ENCODE peak calls at places on chromosomes 4 and X, in eight cellular contexts. One of them, this sample, is unnamed.

GRCh38 chr4:95506264-95506663 is 42.5 kb downstream of the UNC5C start:
- DNase-seq in IMR-90: peak
- DNase-seq in left ventricle myocardium inferior: no peak
- DNase-seq in OCI-LY7: no peak
- DNase-seq in uterus: no peak
- DNase-seq in kidney: no peak
- DNase-seq in mesothelial cell of epicardium: no peak
- DNase-seq in fibroblast of mammary gland: peak
- DNase-seq in this sample: no peak

GRCh38 chrX:136523770-136524169 is 8.2 kb upstream of the VGLL1 start:
- DNase-seq in IMR-90: no peak
- DNase-seq in mesothelial cell of epicardium: no peak
- DNase-seq in OCI-LY7: no peak
- DNase-seq in kidney: no peak
- DNase-seq in uterus: no peak
- DNase-seq in fibroblast of mammary gland: no peak
- DNase-seq in left ventricle myocardium inferior: no peak
- DNase-seq in this sample: no peak

GRCh38 chr4:114384629-114385028 is 214.0 kb upstream of the UGT8 start:
- DNase-seq in left ventricle myocardium inferior: no peak
- DNase-seq in fibroblast of mammary gland: peak
- DNase-seq in OCI-LY7: peak
- DNase-seq in kidney: no peak
- DNase-seq in uterus: no peak
- DNase-seq in mesothelial cell of epicardium: no peak
- DNase-seq in IMR-90: peak
- DNase-seq in this sample: no peak

GRCh38 chr4:173461170-173461569 is 62.3 kb upstream of the SCRG1 start:
- DNase-seq in kidney: no peak
- DNase-seq in fibroblast of mammary gland: peak
- DNase-seq in left ventricle myocardium inferior: no peak
- DNase-seq in IMR-90: peak
- DNase-seq in mesothelial cell of epicardium: no peak
- DNase-seq in uterus: no peak
- DNase-seq in OCI-LY7: no peak
- DNase-seq in this sample: no peak

GRCh38 chr4:111945014-111945413 is 200.2 kb upstream of the FAM241A start:
- DNase-seq in IMR-90: no peak
- DNase-seq in kidney: no peak
- DNase-seq in mesothelial cell of epicardium: no peak
- DNase-seq in uterus: no peak
- DNase-seq in left ventricle myocardium inferior: no peak
- DNase-seq in fibroblast of mammary gland: no peak
- DNase-seq in OCI-LY7: no peak
- DNase-seq in this sample: no peak

GRCh38 chrX:39633293-39633692 is 464.5 kb downstream of the BCOR start:
- DNase-seq in uterus: no peak
- DNase-seq in IMR-90: no peak
- DNase-seq in mesothelial cell of epicardium: no peak
- DNase-seq in fibroblast of mammary gland: peak
- DNase-seq in left ventricle myocardium inferior: no peak
- DNase-seq in OCI-LY7: no peak
- DNase-seq in kidney: no peak
- DNase-seq in this sample: no peak

GRCh38 chrX:94743478-94743877 is 1069.5 kb downstream of the FAM133A start:
- DNase-seq in fibroblast of mammary gland: no peak
- DNase-seq in IMR-90: no peak
- DNase-seq in left ventricle myocardium inferior: no peak
- DNase-seq in kidney: no peak
- DNase-seq in OCI-LY7: no peak
- DNase-seq in mesothelial cell of epicardium: no peak
- DNase-seq in uterus: no peak
- DNase-seq in this sample: no peak

GRCh38 chr4:142416121-142416520 is 430.0 kb downstream of the INPP4B start:
- DNase-seq in IMR-90: peak
- DNase-seq in left ventricle myocardium inferior: no peak
- DNase-seq in kidney: no peak
- DNase-seq in OCI-LY7: no peak
- DNase-seq in uterus: no peak
- DNase-seq in mesothelial cell of epicardium: no peak
- DNase-seq in fibroblast of mammary gland: peak
- DNase-seq in this sample: no peak

GRCh38 chrX:32524385-32524784 is 687.0 kb downstream of the DMD start:
- DNase-seq in OCI-LY7: no peak
- DNase-seq in left ventricle myocardium inferior: no peak
- DNase-seq in mesothelial cell of epicardium: no peak
- DNase-seq in kidney: no peak
- DNase-seq in IMR-90: no peak
- DNase-seq in fibroblast of mammary gland: no peak
- DNase-seq in uterus: no peak
- DNase-seq in this sample: no peak

GRCh38 chr4:152709675-152710438 is 30.1 kb upstream of the TMEM154 start:
- DNase-seq in IMR-90: no peak
- DNase-seq in fibroblast of mammary gland: no peak
- DNase-seq in left ventricle myocardium inferior: no peak
- DNase-seq in kidney: no peak
- DNase-seq in OCI-LY7: no peak
- DNase-seq in mesothelial cell of epicardium: no peak
- DNase-seq in uterus: no peak
- DNase-seq in this sample: no peak

GRCh38 chr4:147571021-147571770 is 46.0 kb upstream of the TMEM184C start:
- DNase-seq in mesothelial cell of epicardium: no peak
- DNase-seq in left ventricle myocardium inferior: no peak
- DNase-seq in fibroblast of mammary gland: peak
- DNase-seq in IMR-90: peak
- DNase-seq in OCI-LY7: no peak
- DNase-seq in uterus: no peak
- DNase-seq in kidney: no peak
- DNase-seq in this sample: no peak

GRCh38 chrX:41526925-41527324 is 79.8 kb downstream of the NYX start:
- DNase-seq in mesothelial cell of epicardium: no peak
- DNase-seq in left ventricle myocardium inferior: no peak
- DNase-seq in uterus: no peak
- DNase-seq in IMR-90: peak
- DNase-seq in kidney: no peak
- DNase-seq in fibroblast of mammary gland: peak
- DNase-seq in OCI-LY7: no peak
- DNase-seq in this sample: no peak

GRCh38 chr4:8391972-8392371 is 48.6 kb downstream of the ACOX3 start:
- DNase-seq in kidney: no peak
- DNase-seq in uterus: peak
- DNase-seq in IMR-90: peak
- DNase-seq in mesothelial cell of epicardium: no peak
- DNase-seq in left ventricle myocardium inferior: peak
- DNase-seq in fibroblast of mammary gland: peak
- DNase-seq in OCI-LY7: peak
- DNase-seq in this sample: no peak

GRCh38 chr4:134936014-134936413 is 734.4 kb upstream of the PABPC4L start:
- DNase-seq in left ventricle myocardium inferior: no peak
- DNase-seq in uterus: no peak
- DNase-seq in mesothelial cell of epicardium: no peak
- DNase-seq in OCI-LY7: no peak
- DNase-seq in IMR-90: no peak
- DNase-seq in fibroblast of mammary gland: no peak
- DNase-seq in kidney: no peak
- DNase-seq in this sample: no peak

GRCh38 chr4:139011220-139011950 is 4.2 kb upstream of the NOCT start:
- DNase-seq in OCI-LY7: no peak
- DNase-seq in kidney: no peak
- DNase-seq in IMR-90: no peak
- DNase-seq in fibroblast of mammary gland: no peak
- DNase-seq in mesothelial cell of epicardium: no peak
- DNase-seq in uterus: no peak
- DNase-seq in left ventricle myocardium inferior: no peak
- DNase-seq in this sample: no peak

GRCh38 chr4:146040623-146041022 is 102.0 kb upstream of the ZNF827 start:
- DNase-seq in uterus: no peak
- DNase-seq in mesothelial cell of epicardium: no peak
- DNase-seq in left ventricle myocardium inferior: no peak
- DNase-seq in IMR-90: no peak
- DNase-seq in OCI-LY7: no peak
- DNase-seq in kidney: no peak
- DNase-seq in fibroblast of mammary gland: no peak
- DNase-seq in this sample: no peak
- TF ChIP-seq CTCF in uterus: no peak
- TF ChIP-seq CTCF in mesothelial cell of epicardium: no peak
- TF ChIP-seq CTCF in left ventricle myocardium inferior: no peak
- TF ChIP-seq CTCF in IMR-90: no peak
- TF ChIP-seq CTCF in OCI-LY7: peak
- TF ChIP-seq CTCF in kidney: no peak
- TF ChIP-seq CTCF in fibroblast of mammary gland: no peak
- TF ChIP-seq CTCF in this sample: no peak

DNA sequence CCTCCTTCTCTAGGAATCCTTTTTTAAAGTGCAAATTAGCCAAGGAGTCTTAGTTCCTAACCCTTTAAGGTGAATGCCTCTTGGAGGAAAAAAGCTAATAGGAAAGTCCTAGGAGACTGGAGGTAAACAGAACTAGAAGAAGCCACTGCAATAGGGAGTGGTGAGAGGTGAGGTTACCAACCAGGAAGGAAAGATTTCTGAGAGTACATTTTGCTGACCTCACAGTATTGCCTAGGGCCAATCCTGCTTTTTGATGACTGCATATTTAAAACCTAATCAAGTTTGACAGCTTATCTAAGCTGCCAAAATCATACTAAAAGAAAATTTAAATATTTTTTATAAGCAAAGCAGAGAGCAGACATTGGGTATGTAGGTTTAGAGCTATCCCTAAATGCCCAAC is 7.3 kb upstream of the CUL4B start:
- DNase-seq in mesothelial cell of epicardium: no peak
- DNase-seq in uterus: no peak
- DNase-seq in IMR-90: no peak
- DNase-seq in OCI-LY7: no peak
- DNase-seq in fibroblast of mammary gland: no peak
- DNase-seq in kidney: no peak
- DNase-seq in left ventricle myocardium inferior: no peak
- DNase-seq in this sample: no peak
- TF ChIP-seq CTCF in mesothelial cell of epicardium: no peak
- TF ChIP-seq CTCF in uterus: no peak
- TF ChIP-seq CTCF in IMR-90: no peak
- TF ChIP-seq CTCF in OCI-LY7: no peak
- TF ChIP-seq CTCF in fibroblast of mammary gland: no peak
- TF ChIP-seq CTCF in kidney: no peak
- TF ChIP-seq CTCF in left ventricle myocardium inferior: no peak
- TF ChIP-seq CTCF in this sample: no peak

DNA sequence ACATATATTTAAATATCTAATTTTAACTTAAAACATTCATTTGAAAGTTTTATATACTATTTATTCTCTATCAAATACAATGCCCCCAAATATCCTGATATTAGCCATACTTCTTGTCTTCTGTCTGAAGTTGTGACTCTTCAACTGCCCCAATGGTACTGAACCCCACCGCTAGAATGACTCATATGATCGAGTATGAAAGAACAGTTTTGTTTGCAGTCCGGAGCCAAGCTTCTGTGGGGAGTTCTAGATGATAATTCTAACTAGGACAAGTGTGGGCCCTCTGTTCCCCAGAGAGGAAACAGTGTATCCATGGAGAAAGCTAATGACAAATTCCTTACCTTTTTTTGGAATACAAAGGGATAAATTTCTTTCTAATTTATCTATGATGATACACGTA is 24.7 kb upstream of the CT47A1 start:
- DNase-seq in IMR-90: no peak
- DNase-seq in left ventricle myocardium inferior: no peak
- DNase-seq in OCI-LY7: no peak
- DNase-seq in fibroblast of mammary gland: peak
- DNase-seq in mesothelial cell of epicardium: no peak
- DNase-seq in kidney: no peak
- DNase-seq in uterus: no peak
- DNase-seq in this sample: no peak
- TF ChIP-seq CTCF in IMR-90: no peak
- TF ChIP-seq CTCF in left ventricle myocardium inferior: no peak
- TF ChIP-seq CTCF in OCI-LY7: no peak
- TF ChIP-seq CTCF in fibroblast of mammary gland: no peak
- TF ChIP-seq CTCF in mesothelial cell of epicardium: no peak
- TF ChIP-seq CTCF in kidney: no peak
- TF ChIP-seq CTCF in uterus: no peak
- TF ChIP-seq CTCF in this sample: no peak

DNA sequence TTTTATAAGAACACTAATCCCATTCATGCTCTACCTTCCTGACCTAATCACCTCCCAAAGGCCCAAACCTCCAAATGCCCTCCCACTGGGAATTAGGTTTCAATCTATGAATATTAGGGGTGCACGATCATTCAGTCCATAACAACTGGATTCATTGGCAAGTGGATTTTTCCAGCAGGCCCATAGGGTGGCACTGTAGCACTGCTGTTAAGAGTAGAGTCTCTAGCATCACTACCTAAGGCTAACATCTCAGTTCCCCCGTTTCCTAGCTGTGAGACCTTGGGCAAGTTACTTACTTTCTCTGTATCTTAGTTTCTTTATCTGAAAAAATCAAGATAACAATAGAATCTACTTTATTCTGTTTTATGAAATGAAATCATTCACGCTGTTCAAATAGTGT is 315.8 kb downstream of the STIM2 start:
- DNase-seq in mesothelial cell of epicardium: no peak
- DNase-seq in IMR-90: peak
- DNase-seq in left ventricle myocardium inferior: no peak
- DNase-seq in OCI-LY7: peak
- DNase-seq in kidney: no peak
- DNase-seq in fibroblast of mammary gland: peak
- DNase-seq in uterus: no peak
- DNase-seq in this sample: no peak
- TF ChIP-seq CTCF in mesothelial cell of epicardium: no peak
- TF ChIP-seq CTCF in IMR-90: peak
- TF ChIP-seq CTCF in left ventricle myocardium inferior: peak
- TF ChIP-seq CTCF in OCI-LY7: peak
- TF ChIP-seq CTCF in kidney: peak
- TF ChIP-seq CTCF in fibroblast of mammary gland: peak
- TF ChIP-seq CTCF in uterus: no peak
- TF ChIP-seq CTCF in this sample: peak

GRCh38 chr4:74669702-74670101 is 124.6 kb downstream of the BTC start:
- DNase-seq in left ventricle myocardium inferior: no peak
- DNase-seq in fibroblast of mammary gland: no peak
- DNase-seq in uterus: no peak
- DNase-seq in OCI-LY7: no peak
- DNase-seq in kidney: no peak
- DNase-seq in IMR-90: no peak
- DNase-seq in mesothelial cell of epicardium: no peak
- DNase-seq in this sample: no peak
- TF ChIP-seq CTCF in left ventricle myocardium inferior: no peak
- TF ChIP-seq CTCF in fibroblast of mammary gland: no peak
- TF ChIP-seq CTCF in uterus: no peak
- TF ChIP-seq CTCF in OCI-LY7: no peak
- TF ChIP-seq CTCF in kidney: no peak
- TF ChIP-seq CTCF in IMR-90: no peak
- TF ChIP-seq CTCF in mesothelial cell of epicardium: no peak
- TF ChIP-seq CTCF in this sample: no peak

GRCh38 chr4:121939690-121940089 is 12.2 kb downstream of the TRPC3 start:
- DNase-seq in kidney: no peak
- DNase-seq in mesothelial cell of epicardium: no peak
- DNase-seq in fibroblast of mammary gland: no peak
- DNase-seq in uterus: no peak
- DNase-seq in left ventricle myocardium inferior: no peak
- DNase-seq in OCI-LY7: no peak
- DNase-seq in IMR-90: peak
- DNase-seq in this sample: no peak

GRCh38 chr4:121946644-121947043 is 5.2 kb downstream of the TRPC3 start:
- DNase-seq in uterus: no peak
- DNase-seq in OCI-LY7: no peak
- DNase-seq in kidney: no peak
- DNase-seq in left ventricle myocardium inferior: no peak
- DNase-seq in mesothelial cell of epicardium: no peak
- DNase-seq in IMR-90: no peak
- DNase-seq in fibroblast of mammary gland: no peak
- DNase-seq in this sample: no peak

GRCh38 chr4:121938282-121939092 is 13.4 kb downstream of the TRPC3 start:
- DNase-seq in fibroblast of mammary gland: no peak
- DNase-seq in left ventricle myocardium inferior: no peak
- DNase-seq in IMR-90: peak
- DNase-seq in kidney: no peak
- DNase-seq in uterus: no peak
- DNase-seq in OCI-LY7: no peak
- DNase-seq in mesothelial cell of epicardium: no peak
- DNase-seq in this sample: no peak

GRCh38 chr4:121943941-121944340 is 7.9 kb downstream of the TRPC3 start:
- DNase-seq in left ventricle myocardium inferior: no peak
- DNase-seq in mesothelial cell of epicardium: no peak
- DNase-seq in kidney: peak
- DNase-seq in fibroblast of mammary gland: no peak
- DNase-seq in OCI-LY7: peak
- DNase-seq in uterus: no peak
- DNase-seq in IMR-90: no peak
- DNase-seq in this sample: no peak
- TF ChIP-seq CTCF in left ventricle myocardium inferior: no peak
- TF ChIP-seq CTCF in mesothelial cell of epicardium: no peak
- TF ChIP-seq CTCF in kidney: no peak
- TF ChIP-seq CTCF in fibroblast of mammary gland: peak
- TF ChIP-seq CTCF in OCI-LY7: peak
- TF ChIP-seq CTCF in uterus: peak
- TF ChIP-seq CTCF in IMR-90: no peak
- TF ChIP-seq CTCF in this sample: peak

This sample was measured in progenitor cell of endocrine pancreas.